ENCODE peak calls at places on chromosomes 7 and 10, in four cellular contexts. X, I, B and H are unnamed samples.

GRCh38 chr10:99854860-99855259 is 72.4 kb downstream of the ABCC2 start:
- DNase-seq in X (no peak), B (no peak), I (peak), H (peak)

GRCh38 chr10:44416021-44416758 is 31.3 kb upstream of the CXCL12 start:
- DNase-seq in I (no peak), X (peak), B (no peak), H (no peak)

GRCh38 chr10:78944658-78945333 is 124.0 kb upstream of the ZMIZ1 start:
- DNase-seq in X (no peak), I (peak), B (no peak), H (peak)

GRCh38 chr7:123190109-123190831 is 9.5 kb downstream of the SLC13A1 start:
- DNase-seq in X (no peak), I (no peak), B (no peak), H (no peak)

GRCh38 chr10:86246279-86246940 is 120.2 kb downstream of the GRID1 start:
- DNase-seq in B (no peak), I (no peak), X (no peak), H (no peak)

GRCh38 chr7:5143935-5144903 is 45.8 kb upstream of the WIPI2 start:
- DNase-seq in X (no peak), I (no peak), B (no peak), H (peak)

GRCh38 chr7:44700322-44700721 is 48.3 kb upstream of the ZMIZ2 start:
- DNase-seq in B (no peak), X (no peak), I (no peak), H (no peak)

GRCh38 chr10:1663226-1663625 is 74.1 kb downstream of the ADARB2 start:
- DNase-seq in B (no peak), I (no peak), X (no peak), H (no peak)

GRCh38 chr7:37408885-37409248 is 39.8 kb downstream of the ELMO1 start:
- DNase-seq in B (no peak), I (no peak), X (no peak), H (no peak)

GRCh38 chr10:1102392-1102791 is 46.2 kb downstream of the WDR37 start:
- DNase-seq in X (no peak), B (no peak), I (no peak), H (peak)

GRCh38 chr10:27525819-27526218 is 21.7 kb downstream of the RAB18 start:
- DNase-seq in I (no peak), B (no peak), X (no peak), H (peak)

GRCh38 chr10:44786451-44786850 is 124.7 kb upstream of the TMEM72 start:
- DNase-seq in I (no peak), B (no peak), X (no peak), H (peak)

GRCh38 chr10:73810358-73810734 is 1.1 kb downstream of the NDST2 start:
- DNase-seq in I (no peak), X (no peak), B (no peak), H (no peak)

GRCh38 chr7:46145412-46145811 is 224.3 kb upstream of the IGFBP3 start:
- DNase-seq in B (no peak), I (peak), X (peak), H (peak)

GRCh38 chr7:142776206-142776844 is 5.6 kb downstream of the PRSS2 start:
- DNase-seq in I (no peak), B (no peak), X (no peak), H (peak)

GRCh38 chr10:125344573-125345121 is 184.3 kb upstream of the CTBP2 start:
- DNase-seq in B (no peak), X (no peak), I (no peak), H (no peak)

GRCh38 chr10:6337382-6337781 is 134.7 kb downstream of the PFKFB3 start:
- DNase-seq in X (no peak), B (no peak), I (no peak), H (no peak)

GRCh38 chr10:98694863-98695262 is 248.1 kb upstream of the HPS1 start:
- DNase-seq in I (no peak), X (no peak), B (no peak), H (no peak)

GRCh38 chr7:154916381-154917213 is 86.3 kb downstream of the PAXIP1 start:
- DNase-seq in I (no peak), X (no peak), B (no peak), H (no peak)

GRCh38 chr7:152527610-152528032 is 91.8 kb upstream of the KMT2C start:
- DNase-seq in B (no peak), X (no peak), I (no peak), H (no peak)

GRCh38 chr7:134327896-134328295 is 11.2 kb upstream of the SLC35B4 start:
- DNase-seq in X (peak), I (peak), B (peak), H (peak)

GRCh38 chr10:102452672-102453340 is 1.5 kb upstream of the C10orf95 start:
- DNase-seq in I (peak), B (no peak), X (no peak), H (peak)

GRCh38 chr10:106424981-106425380 is 739.5 kb downstream of the SORCS1 start:
- DNase-seq in X (no peak), I (no peak), B (no peak), H (peak)

GRCh38 chr7:137454169-137455166 is 110.9 kb upstream of the PTN start:
- DNase-seq in I (peak), B (no peak), X (no peak), H (peak)

GRCh38 chr7:32905175-32905662 is 13.7 kb upstream of the KBTBD2 start:
- DNase-seq in I (peak), X (peak), B (peak), H (peak)

GRCh38 chr10:13660545-13660920 is 73.8 kb downstream of the PRPF18 start:
- DNase-seq in X (no peak), I (no peak), B (no peak), H (peak)

GRCh38 chr10:101141622-101142532 is 10.8 kb downstream of the TLX1 start:
- DNase-seq in B (peak), I (peak), X (peak), H (peak)

GRCh38 chr10:132671171-132672154 is 114.5 kb downstream of the NKX6-2 start:
- DNase-seq in X (peak), I (no peak), B (no peak), H (no peak)

GRCh38 chr7:16244469-16244868 is 176.9 kb downstream of the CRPPA start:
- DNase-seq in X (no peak), I (no peak), B (no peak), H (no peak)

DNA sequence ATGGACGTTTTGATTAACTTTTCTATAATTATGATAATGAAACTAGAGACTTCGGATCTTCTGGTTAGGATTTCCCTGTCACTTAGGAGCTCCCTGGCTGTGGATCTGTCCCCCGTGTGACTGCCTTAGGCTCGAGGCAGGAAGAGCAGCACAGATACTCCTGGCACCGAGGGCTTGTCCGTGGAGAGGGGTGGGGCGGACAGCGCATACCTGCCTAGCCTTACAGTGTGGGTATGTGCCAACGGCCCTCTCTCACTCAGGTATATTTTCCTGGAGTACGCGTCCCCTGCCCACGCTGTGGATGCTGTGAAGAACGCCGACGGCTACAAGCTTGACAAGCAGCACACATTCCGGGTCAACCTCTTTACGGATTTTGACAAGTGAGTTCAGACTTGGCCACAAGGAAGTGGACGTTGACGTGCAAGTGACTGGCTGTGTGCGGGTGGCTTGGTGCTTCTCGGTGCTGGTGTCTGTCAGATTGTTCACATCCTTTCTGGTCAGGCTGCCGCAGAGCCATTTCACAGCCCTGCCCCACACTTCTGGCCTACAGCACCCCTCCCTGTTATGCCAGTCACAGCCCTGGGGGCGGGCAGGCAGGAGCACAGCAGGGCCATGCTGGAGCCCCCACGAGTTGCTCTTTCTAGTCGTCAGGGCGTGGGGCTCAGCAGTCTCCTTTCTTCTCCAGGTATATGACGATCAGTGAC is 7.9 kb downstream of the EIF3B start:
- DNase-seq in X (no peak), B (no peak), I (no peak), H (no peak)
- H2BK120ac ChIP-seq in X (no peak), B (no peak), I (no peak), H (no peak)

GRCh38 chr10:123888751-123889150 is 2.9 kb downstream of the CPXM2 start:
- DNase-seq in X (no peak), B (no peak), I (no peak), H (no peak)
- H4K5ac ChIP-seq in X (no peak), B (no peak), I (no peak), H (no peak)

GRCh38 chr7:78306631-78307030 is 508.1 kb downstream of the PHTF2 start:
- DNase-seq in B (no peak), I (no peak), X (no peak), H (no peak)

GRCh38 chr7:78311176-78311575 is 512.6 kb downstream of the PHTF2 start:
- DNase-seq in B (no peak), I (no peak), X (no peak), H (no peak)

GRCh38 chr7:78307892-78308291 is 509.3 kb downstream of the PHTF2 start:
- DNase-seq in I (no peak), B (no peak), X (no peak), H (no peak)
- H2BK120ac ChIP-seq in I (no peak), B (no peak), X (no peak), H (no peak)

GRCh38 chr10:108427081-108427480 is 1262.6 kb upstream of the SORCS1 start:
- DNase-seq in X (no peak), I (no peak), B (no peak), H (no peak)

GRCh38 chr10:108422286-108422685 is 1257.8 kb upstream of the SORCS1 start:
- DNase-seq in I (no peak), X (no peak), B (no peak), H (no peak)

GRCh38 chr10:108421256-108421655 is 1256.8 kb upstream of the SORCS1 start:
- DNase-seq in B (no peak), I (no peak), X (no peak), H (no peak)

GRCh38 chr10:108424656-108425055 is 1260.2 kb upstream of the SORCS1 start:
- DNase-seq in B (no peak), I (no peak), X (no peak), H (peak)
- H4K5ac ChIP-seq in B (no peak), I (no peak), X (no peak), H (no peak)

DNA sequence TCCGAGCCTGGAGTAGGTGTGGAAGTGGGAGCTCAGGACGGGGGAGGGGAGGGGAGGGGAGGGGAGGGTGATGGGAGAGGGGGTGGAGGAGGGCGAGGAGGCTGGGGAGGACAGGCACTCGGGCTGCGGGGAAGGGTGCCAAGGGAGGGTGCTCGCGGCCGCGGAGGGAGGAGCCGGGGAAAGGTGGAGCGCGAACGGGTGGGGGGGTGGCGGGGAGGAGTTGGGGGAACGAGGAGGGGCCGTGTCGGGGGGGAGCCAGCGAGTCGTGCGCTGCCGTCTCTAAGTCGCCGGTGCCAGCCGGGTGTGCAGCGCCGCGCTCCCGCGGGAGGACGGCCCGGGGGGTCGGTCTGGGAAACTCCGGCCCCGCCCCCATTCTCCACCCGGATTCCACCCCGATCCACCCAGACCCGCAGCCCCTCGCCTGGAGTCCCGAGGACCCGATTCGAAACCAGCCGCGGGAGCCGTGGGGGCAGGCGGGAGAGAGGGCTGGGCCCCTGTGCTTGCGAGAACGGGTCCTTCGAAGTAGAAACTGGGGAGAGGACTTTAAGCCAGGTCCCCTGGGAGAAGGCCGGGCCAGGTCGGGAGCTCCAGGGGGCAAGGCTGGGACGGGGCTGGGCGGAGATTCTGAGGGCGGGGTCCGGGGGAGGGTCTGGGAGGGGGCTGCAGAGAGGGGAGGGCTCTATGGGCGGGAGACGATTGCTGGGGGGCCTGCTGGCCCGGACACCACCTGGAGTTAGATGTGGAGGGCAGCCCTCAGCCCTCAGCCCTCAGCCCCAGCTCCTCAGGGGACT is at the start of gene ZNF467:
- DNase-seq in X (no peak), B (no peak), I (peak), H (no peak)
- H2BK120ac ChIP-seq in X (no peak), B (no peak), I (peak), H (no peak)

GRCh38 chr7:91397099-91397498 is 132.9 kb downstream of the FZD1 start:
- DNase-seq in X (no peak), B (no peak), I (no peak), H (peak)
- H4K5ac ChIP-seq in X (no peak), B (no peak), I (no peak), H (no peak)